ENCODE peak calls at places on chromosomes 12 and 14, in ten cellular contexts. G is SK-N-SH; K is CD8-positive, alpha-beta memory T cell; B is lung; L is caudate nucleus; D is endothelial cell of umbilical vein; S is upper lobe of right lung; P is GM23338; T is heart left ventricle; Q is left ventricle myocardium inferior. R is an unnamed sample.

GRCh38 chr14:59177229-59177628 is 11.2 kb upstream of the DAAM1 start:
- DNase-seq in G (no peak), S (no peak), K (no peak), B (no peak), T (no peak), D (no peak), L (no peak), Q (no peak), P (peak; percentile 76), R (no peak)

GRCh38 chr12:8894378-8894777 is 19.9 kb upstream of the PHC1 start:
- DNase-seq in T (no peak), S (no peak), Q (no peak), L (no peak), G (no peak), B (no peak), K (no peak), P (no peak), D (no peak), R (no peak)

GRCh38 chr12:71556881-71557280 is 106.8 kb downstream of the ZFC3H1 start:
- DNase-seq in T (no peak), D (no peak), S (no peak), P (peak; percentile 30), K (no peak), B (no peak), Q (no peak), L (no peak), G (no peak), R (no peak)

GRCh38 chr14:64293976-64294671 is at the start of gene ESR2:
- DNase-seq in D (peak; percentile 49), T (peak; percentile 11), L (no peak), K (no peak), S (peak; percentile 65), Q (peak; percentile 19), P (peak; percentile 51), B (no peak), G (peak; percentile 78), R (no peak)

GRCh38 chr12:67449591-67450052 is 180.5 kb downstream of the CAND1 start:
- DNase-seq in S (no peak), D (no peak), P (no peak), Q (no peak), G (no peak), T (no peak), B (no peak), L (no peak), K (no peak), R (no peak)

GRCh38 chr12:31783996-31784645 is 55.3 kb upstream of the AMN1 start:
- DNase-seq in L (no peak), D (no peak), K (no peak), P (no peak), Q (no peak), B (no peak), T (no peak), S (no peak), G (no peak), R (no peak)

GRCh38 chr14:104149617-104150141 is 11.3 kb downstream of the KIF26A start:
- DNase-seq in K (no peak), D (peak; percentile 64), L (no peak), G (peak; percentile 85), Q (no peak), T (peak; percentile 63), S (no peak), P (peak; percentile 75), B (no peak), R (no peak)

GRCh38 chr14:68932219-68932618 is 46.9 kb downstream of the ACTN1 start:
- DNase-seq in S (no peak), L (no peak), T (no peak), Q (no peak), K (no peak), B (no peak), D (no peak), P (no peak), G (no peak), R (no peak)

GRCh38 chr14:72611506-72611905 is 282.4 kb downstream of the DPF3 start:
- DNase-seq in S (no peak), B (no peak), L (no peak), P (no peak), T (no peak), K (no peak), Q (no peak), D (no peak), G (no peak), R (no peak)

GRCh38 chr12:67394600-67394999 is 125.4 kb downstream of the CAND1 start:
- DNase-seq in K (no peak), S (no peak), B (no peak), Q (peak; percentile 45), P (peak; percentile 12), D (peak; percentile 9), L (peak; percentile 3), T (peak; percentile 61), G (no peak), R (no peak)

GRCh38 chr14:20278414-20278813 is 27.3 kb downstream of the TTC5 start:
- DNase-seq in K (no peak), B (no peak), D (peak; percentile 21), G (peak; percentile 7), L (no peak), T (no peak), S (no peak), P (no peak), Q (no peak), R (no peak)

GRCh38 chr12:60926256-60926655 is 1330.4 kb downstream of the SLC16A7 start:
- DNase-seq in S (no peak), K (no peak), D (no peak), G (no peak), T (no peak), P (no peak), L (no peak), B (no peak), Q (no peak), R (no peak)

GRCh38 chr14:21528381-21529348 is 2.5 kb upstream of the SALL2 start:
- DNase-seq in B (no peak), D (no peak), G (no peak), T (no peak), S (no peak), P (peak; percentile 41), Q (no peak), K (no peak), L (no peak), R (no peak)
- H3K27ac ChIP-seq in B (no peak overlapping the region), D (no peak overlapping the region), G (no peak overlapping the region), T (no peak overlapping the region), S (no peak overlapping the region), P (peak overlapping the region; percentile 99), Q (no peak overlapping the region), K (peak overlapping the region; percentile 27), L (no peak overlapping the region), R (no peak overlapping the region)

GRCh38 chr12:111791507-111791906 is 24.8 kb downstream of the ALDH2 start:
- DNase-seq in G (no peak), L (no peak), S (no peak), Q (no peak), T (no peak), B (no peak), K (no peak), D (no peak), P (no peak), R (no peak)
- H3K27ac ChIP-seq in G (no peak overlapping the region), L (no peak overlapping the region), S (peak overlapping the region; percentile 42), Q (peak overlapping the region; percentile 76), T (no peak overlapping the region), B (peak overlapping the region; percentile 68), K (no peak overlapping the region), D (no peak overlapping the region), P (no peak overlapping the region), R (no peak overlapping the region)

DNA sequence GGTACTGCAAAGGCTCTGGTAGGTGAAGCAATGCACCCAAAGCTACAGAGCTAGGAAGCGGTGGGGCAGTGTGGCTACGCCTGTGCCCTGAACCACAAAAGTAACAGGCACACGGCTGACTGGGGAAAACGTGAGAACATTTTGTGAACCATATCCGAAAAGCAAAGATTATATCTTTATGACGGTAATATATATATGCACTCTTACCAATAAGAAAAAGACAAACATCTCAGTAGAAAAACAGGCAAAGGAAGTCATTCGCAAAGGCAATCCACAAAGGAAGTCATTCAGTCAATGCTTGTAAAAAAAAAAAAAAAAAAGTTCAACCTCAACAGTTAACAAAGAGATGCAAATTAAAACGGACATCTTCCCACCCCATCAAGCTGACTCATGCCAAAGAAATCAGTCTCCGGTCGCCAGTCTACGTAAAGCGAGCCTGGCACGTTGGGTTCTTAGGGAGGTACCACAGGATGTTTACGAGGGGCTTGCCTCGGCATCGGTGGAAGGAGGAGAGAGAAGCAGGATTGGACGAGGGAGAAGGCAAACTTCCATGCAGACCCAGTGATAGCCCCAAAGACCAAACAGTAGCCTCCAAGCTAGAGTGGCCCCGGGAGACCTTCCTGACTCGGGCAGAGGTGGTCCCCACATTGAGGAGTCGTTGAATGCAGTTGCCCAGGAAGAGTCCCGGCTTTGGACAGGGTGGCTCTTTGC is 39.4 kb upstream of the PPP2R5C start:
- DNase-seq in G (no peak), D (peak; percentile 80), K (peak; percentile 76), B (peak; percentile 31), P (peak; percentile 53), L (no peak), S (no peak), Q (no peak), T (no peak), R (no peak)
- H3K27ac ChIP-seq in G (no peak overlapping the region), D (no peak overlapping the region), K (peak overlapping the region; percentile 88), B (peak overlapping the region; percentile 27), P (no peak overlapping the region), L (no peak overlapping the region), S (peak overlapping the region; percentile 68), Q (peak overlapping the region; percentile 59), T (no peak overlapping the region), R (no peak overlapping the region)

GRCh38 chr12:52876371-52876770 is 27.6 kb upstream of the KRT78 start:
- DNase-seq in Q (peak; percentile 42), L (no peak), B (no peak), G (no peak), T (no peak), K (no peak), D (no peak), S (peak; percentile 90), P (no peak), R (no peak)
- H3K27ac ChIP-seq in Q (no peak overlapping the region), L (no peak overlapping the region), B (no peak overlapping the region), G (no peak overlapping the region), T (no peak overlapping the region), K (no peak overlapping the region), D (no peak overlapping the region), S (no peak overlapping the region), P (no peak overlapping the region), R (no peak overlapping the region)

GRCh38 chr12:96431067-96431466 is 30.8 kb upstream of the CDK17 start:
- DNase-seq in L (no peak), G (no peak), B (no peak), K (no peak), Q (no peak), D (no peak), T (no peak), S (no peak), P (no peak), R (no peak)

GRCh38 chr12:96438330-96438729 is 38.1 kb upstream of the CDK17 start:
- DNase-seq in G (no peak), D (peak; percentile 64), L (no peak), S (no peak), P (no peak), Q (no peak), T (no peak), K (no peak), B (no peak), R (no peak)

GRCh38 chr12:96436366-96437295 is 36.4 kb upstream of the CDK17 start:
- DNase-seq in D (peak; percentile 92), B (no peak), S (no peak), P (no peak), G (no peak), L (no peak), Q (no peak), T (no peak), K (no peak), R (no peak)

DNA sequence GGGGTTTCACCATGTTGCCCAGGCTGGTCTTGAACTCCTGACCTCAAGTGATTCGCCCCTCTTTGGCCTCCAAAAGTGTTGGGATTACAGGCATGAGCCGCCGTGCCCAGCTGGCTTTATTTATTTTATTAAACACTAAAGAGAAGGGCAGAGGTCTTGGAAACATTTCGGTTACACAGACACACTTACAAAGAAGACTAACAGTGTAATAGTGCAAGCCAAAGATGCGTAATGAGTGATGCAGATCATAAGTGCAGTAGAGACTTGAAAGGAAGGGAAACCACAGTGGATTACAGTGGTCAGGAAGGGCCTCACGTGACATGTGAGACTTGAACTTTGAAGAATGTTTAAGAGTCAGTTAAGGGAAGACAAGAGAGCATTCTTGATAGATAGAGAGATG is 33.9 kb upstream of the CDK17 start:
- DNase-seq in Q (no peak), P (no peak), D (peak; percentile 47), L (no peak), T (no peak), K (peak; percentile 73), S (no peak), B (no peak), G (no peak), R (no peak)
- H3K27ac ChIP-seq in Q (no peak overlapping the region), P (no peak overlapping the region), D (no peak overlapping the region), L (no peak overlapping the region), T (no peak overlapping the region), K (peak overlapping the region; percentile 44), S (no peak overlapping the region), B (no peak overlapping the region), G (no peak overlapping the region), R (no peak overlapping the region)